ENCODE peak calls at places on chromosome 12, in nine cellular contexts. I is Kasumi-1, F is adipocyte, K is H54, C is GM06990, U is psoas muscle, L is HEK293T, J is iPS-NIHi11, B is endothelial cell. O is an unnamed sample.

GRCh38 chr12:118544569-118544968 is 168.2 kb downstream of the SUDS3 start:
- DNase-seq in I (no peak), F (no peak), K (peak), C (no peak), U (no peak), L (no peak), J (no peak), B (no peak), O (no peak)

GRCh38 chr12:47164730-47165439 is 85.1 kb upstream of the AMIGO2 start:
- DNase-seq in I (peak), F (peak), K (no peak), C (no peak), U (no peak), L (no peak), J (no peak), B (no peak), O (no peak)

GRCh38 chr12:100359248-100359647 is 2.4 kb downstream of the SLC17A8 start:
- DNase-seq in I (no peak), F (no peak), K (no peak), C (no peak), U (no peak), L (no peak), J (no peak), B (no peak), O (no peak)

GRCh38 chr12:123657211-123657610 is 13.7 kb upstream of the TCTN2 start:
- DNase-seq in I (no peak), F (no peak), K (no peak), C (no peak), U (no peak), L (no peak), J (no peak), B (no peak), O (no peak)

GRCh38 chr12:132766380-132767085 is 4.9 kb upstream of the ANKLE2 start:
- DNase-seq in I (peak), F (no peak), K (no peak), C (no peak), U (peak), L (no peak), J (no peak), B (no peak), O (peak)

GRCh38 chr12:80681287-80681686 is 26.1 kb upstream of the MYF6 start:
- DNase-seq in I (no peak), F (peak), K (no peak), C (peak), U (no peak), L (no peak), J (no peak), B (no peak), O (no peak)

GRCh38 chr12:121804417-121805111 is 755 bp downstream of the SETD1B start:
- DNase-seq in I (peak), F (peak), K (peak), C (peak), U (peak), L (no peak), J (no peak), B (no peak), O (peak)

GRCh38 chr12:87953257-87953860 is 75.8 kb downstream of the C12orf50 start:
- DNase-seq in I (peak), F (peak), K (peak), C (no peak), U (no peak), L (peak), J (peak), B (peak), O (no peak)

GRCh38 chr12:49200882-49201594 is 12.2 kb upstream of the TUBA1A start:
- DNase-seq in I (peak), F (peak), K (no peak), C (peak), U (no peak), L (no peak), J (peak), B (no peak), O (no peak)

GRCh38 chr12:128792398-128792797 is 31.4 kb downstream of the SLC15A4 start:
- DNase-seq in I (no peak), F (no peak), K (no peak), C (no peak), U (no peak), L (no peak), J (no peak), B (no peak), O (peak)

GRCh38 chr12:48765753-48766162 is 23.1 kb downstream of the ADCY6 start:
- DNase-seq in I (peak), F (no peak), K (no peak), C (no peak), U (no peak), L (no peak), J (no peak), B (no peak), O (peak)

GRCh38 chr12:109951751-109952150 is 44.4 kb downstream of the GIT2 start:
- DNase-seq in I (no peak), F (peak), K (peak), C (no peak), U (peak), L (no peak), J (peak), B (no peak), O (no peak)

GRCh38 chr12:7269273-7269672 is 34.6 kb upstream of the ACSM4 start:
- DNase-seq in I (no peak), F (peak), K (no peak), C (no peak), U (no peak), L (no peak), J (no peak), B (no peak), O (no peak)

GRCh38 chr12:105418232-105418631 is 87.7 kb downstream of the C12orf75 start:
- DNase-seq in I (no peak), F (peak), K (peak), C (no peak), U (no peak), L (no peak), J (no peak), B (no peak), O (no peak)

GRCh38 chr12:93569656-93570551 is 2.6 kb upstream of the SOCS2 start:
- DNase-seq in I (peak), F (peak), K (peak), C (peak), U (peak), L (peak), J (peak), B (peak), O (peak)

GRCh38 chr12:13340149-13340548 is 143.6 kb downstream of the EMP1 start:
- DNase-seq in I (no peak), F (no peak), K (no peak), C (no peak), U (no peak), L (no peak), J (no peak), B (no peak), O (no peak)

GRCh38 chr12:67681941-67682340 is 33.4 kb downstream of the DYRK2 start:
- DNase-seq in I (no peak), F (peak), K (no peak), C (no peak), U (no peak), L (no peak), J (no peak), B (no peak), O (no peak)

GRCh38 chr12:124493809-124494750 is 73.3 kb downstream of the NCOR2 start:
- DNase-seq in I (no peak), F (no peak), K (no peak), C (peak), U (no peak), L (no peak), J (no peak), B (no peak), O (peak)

O was measured in spleen.